ENCODE peak calls at places on chromosome 20, in eight cellular contexts. One of them, this sample, is unnamed.
A peak's percentile ranks its signal among the peaks of the same experiment; 100 is the strongest.

GRCh38 chr20:46088409-46089075 is 1.2 kb downstream of the NCOA5 start:
- DNase-seq in iris pigment epithelial cell: peak; percentile 24
- DNase-seq in right cardiac atrium: no peak
- DNase-seq in activated gamma-delta T cell treated with Interleukin-2 at 50 U/mL for 16 hours: no peak
- DNase-seq in psoas muscle: no peak
- DNase-seq in HTR-8/SVneo: peak; percentile 34
- DNase-seq in HEK293T: peak; percentile 16
- DNase-seq in HCT116: no peak
- DNase-seq in this sample: no peak

GRCh38 chr20:2145376-2145775 is 43.7 kb downstream of the STK35 start:
- DNase-seq in HTR-8/SVneo: no peak
- DNase-seq in activated gamma-delta T cell treated with Interleukin-2 at 50 U/mL for 16 hours: no peak
- DNase-seq in psoas muscle: no peak
- DNase-seq in iris pigment epithelial cell: no peak
- DNase-seq in right cardiac atrium: no peak
- DNase-seq in HCT116: no peak
- DNase-seq in HEK293T: no peak
- DNase-seq in this sample: no peak

GRCh38 chr20:10179574-10180298 is 38.9 kb upstream of the SNAP25 start:
- DNase-seq in HTR-8/SVneo: no peak
- DNase-seq in iris pigment epithelial cell: peak; percentile 14
- DNase-seq in HEK293T: peak; percentile 21
- DNase-seq in activated gamma-delta T cell treated with Interleukin-2 at 50 U/mL for 16 hours: no peak
- DNase-seq in HCT116: peak; percentile 8
- DNase-seq in psoas muscle: no peak
- DNase-seq in right cardiac atrium: no peak
- DNase-seq in this sample: no peak

GRCh38 chr20:19693508-19693907 is 64.5 kb upstream of the RIN2 start:
- DNase-seq in activated gamma-delta T cell treated with Interleukin-2 at 50 U/mL for 16 hours: no peak
- DNase-seq in psoas muscle: no peak
- DNase-seq in HCT116: no peak
- DNase-seq in HEK293T: no peak
- DNase-seq in iris pigment epithelial cell: no peak
- DNase-seq in right cardiac atrium: no peak
- DNase-seq in HTR-8/SVneo: no peak
- DNase-seq in this sample: no peak

GRCh38 chr20:58614984-58615760 is 35.9 kb upstream of the STX16 start:
- DNase-seq in psoas muscle: no peak
- DNase-seq in HCT116: no peak
- DNase-seq in right cardiac atrium: no peak
- DNase-seq in activated gamma-delta T cell treated with Interleukin-2 at 50 U/mL for 16 hours: no peak
- DNase-seq in iris pigment epithelial cell: no peak
- DNase-seq in HTR-8/SVneo: no peak
- DNase-seq in HEK293T: no peak
- DNase-seq in this sample: no peak

GRCh38 chr20:61531553-61532345 is 279.7 kb downstream of the CDH4 start:
- DNase-seq in activated gamma-delta T cell treated with Interleukin-2 at 50 U/mL for 16 hours: no peak
- DNase-seq in iris pigment epithelial cell: peak; percentile 28
- DNase-seq in psoas muscle: no peak
- DNase-seq in HTR-8/SVneo: peak; percentile 74
- DNase-seq in HEK293T: no peak
- DNase-seq in right cardiac atrium: no peak
- DNase-seq in HCT116: no peak
- DNase-seq in this sample: no peak

GRCh38 chr20:61061981-61062380 is 190.1 kb upstream of the CDH4 start:
- DNase-seq in HCT116: no peak
- DNase-seq in HTR-8/SVneo: no peak
- DNase-seq in psoas muscle: no peak
- DNase-seq in HEK293T: no peak
- DNase-seq in activated gamma-delta T cell treated with Interleukin-2 at 50 U/mL for 16 hours: no peak
- DNase-seq in iris pigment epithelial cell: no peak
- DNase-seq in right cardiac atrium: no peak
- DNase-seq in this sample: no peak

GRCh38 chr20:32646486-32646885 is 27.3 kb downstream of the C20orf203 start:
- DNase-seq in right cardiac atrium: no peak
- DNase-seq in iris pigment epithelial cell: no peak
- DNase-seq in HCT116: no peak
- DNase-seq in psoas muscle: no peak
- DNase-seq in activated gamma-delta T cell treated with Interleukin-2 at 50 U/mL for 16 hours: no peak
- DNase-seq in HTR-8/SVneo: no peak
- DNase-seq in HEK293T: no peak
- DNase-seq in this sample: no peak

GRCh38 chr20:11556410-11556809 is 361.3 kb upstream of the BTBD3 start:
- DNase-seq in HEK293T: no peak
- DNase-seq in iris pigment epithelial cell: no peak
- DNase-seq in HTR-8/SVneo: no peak
- DNase-seq in psoas muscle: no peak
- DNase-seq in right cardiac atrium: no peak
- DNase-seq in HCT116: no peak
- DNase-seq in activated gamma-delta T cell treated with Interleukin-2 at 50 U/mL for 16 hours: no peak
- DNase-seq in this sample: no peak

GRCh38 chr20:50189681-50190250 is 864 bp upstream of the CEBPB start:
- DNase-seq in HCT116: no peak
- DNase-seq in activated gamma-delta T cell treated with Interleukin-2 at 50 U/mL for 16 hours: peak; percentile 21
- DNase-seq in right cardiac atrium: peak; percentile 86
- DNase-seq in HTR-8/SVneo: no peak
- DNase-seq in iris pigment epithelial cell: no peak
- DNase-seq in psoas muscle: peak; percentile 78
- DNase-seq in HEK293T: no peak
- DNase-seq in this sample: no peak

GRCh38 chr20:44460795-44461141 is 14.9 kb upstream of the TTPAL start:
- DNase-seq in iris pigment epithelial cell: peak; percentile 40
- DNase-seq in HEK293T: no peak
- DNase-seq in HTR-8/SVneo: peak; percentile 86
- DNase-seq in activated gamma-delta T cell treated with Interleukin-2 at 50 U/mL for 16 hours: no peak
- DNase-seq in right cardiac atrium: no peak
- DNase-seq in psoas muscle: no peak
- DNase-seq in HCT116: peak; percentile 31
- DNase-seq in this sample: no peak

GRCh38 chr20:51529027-51529749 is 13.3 kb downstream of the NFATC2 start:
- DNase-seq in right cardiac atrium: no peak
- DNase-seq in HTR-8/SVneo: no peak
- DNase-seq in HCT116: no peak
- DNase-seq in psoas muscle: no peak
- DNase-seq in HEK293T: no peak
- DNase-seq in iris pigment epithelial cell: peak; percentile 58
- DNase-seq in activated gamma-delta T cell treated with Interleukin-2 at 50 U/mL for 16 hours: no peak
- DNase-seq in this sample: no peak

GRCh38 chr20:37042986-37043972 is 52.5 kb downstream of the RBL1 start:
- DNase-seq in HCT116: no peak
- DNase-seq in activated gamma-delta T cell treated with Interleukin-2 at 50 U/mL for 16 hours: peak; percentile 11
- DNase-seq in HTR-8/SVneo: no peak
- DNase-seq in HEK293T: no peak
- DNase-seq in iris pigment epithelial cell: no peak
- DNase-seq in right cardiac atrium: no peak
- DNase-seq in psoas muscle: no peak
- DNase-seq in this sample: no peak

GRCh38 chr20:46004187-46004586 is 4.5 kb upstream of the MMP9 start:
- DNase-seq in right cardiac atrium: no peak
- DNase-seq in activated gamma-delta T cell treated with Interleukin-2 at 50 U/mL for 16 hours: no peak
- DNase-seq in psoas muscle: no peak
- DNase-seq in HCT116: no peak
- DNase-seq in HEK293T: no peak
- DNase-seq in HTR-8/SVneo: no peak
- DNase-seq in iris pigment epithelial cell: no peak
- DNase-seq in this sample: no peak

GRCh38 chr20:19497064-19497463 is 261.0 kb upstream of the RIN2 start:
- DNase-seq in psoas muscle: no peak
- DNase-seq in HTR-8/SVneo: no peak
- DNase-seq in right cardiac atrium: no peak
- DNase-seq in HCT116: no peak
- DNase-seq in iris pigment epithelial cell: no peak
- DNase-seq in activated gamma-delta T cell treated with Interleukin-2 at 50 U/mL for 16 hours: no peak
- DNase-seq in HEK293T: no peak
- DNase-seq in this sample: no peak

GRCh38 chr20:50285376-50286173 is 94.9 kb downstream of the CEBPB start:
- DNase-seq in iris pigment epithelial cell: peak; percentile 72
- DNase-seq in HCT116: no peak
- DNase-seq in activated gamma-delta T cell treated with Interleukin-2 at 50 U/mL for 16 hours: no peak
- DNase-seq in right cardiac atrium: peak; percentile 74
- DNase-seq in HEK293T: peak; percentile 29
- DNase-seq in psoas muscle: no peak
- DNase-seq in HTR-8/SVneo: no peak
- DNase-seq in this sample: no peak

GRCh38 chr20:22807646-22808045 is 223.3 kb upstream of the FOXA2 start:
- DNase-seq in HEK293T: no peak
- DNase-seq in HCT116: peak; percentile 40
- DNase-seq in activated gamma-delta T cell treated with Interleukin-2 at 50 U/mL for 16 hours: no peak
- DNase-seq in iris pigment epithelial cell: no peak
- DNase-seq in right cardiac atrium: no peak
- DNase-seq in HTR-8/SVneo: no peak
- DNase-seq in psoas muscle: no peak
- DNase-seq in this sample: no peak

GRCh38 chr20:6122873-6123649 is at the start of gene FERMT1:
- DNase-seq in right cardiac atrium: peak; percentile 80
- DNase-seq in activated gamma-delta T cell treated with Interleukin-2 at 50 U/mL for 16 hours: no peak
- DNase-seq in HEK293T: peak; percentile 64
- DNase-seq in HCT116: peak; percentile 78
- DNase-seq in iris pigment epithelial cell: peak; percentile 62
- DNase-seq in psoas muscle: peak; percentile 64
- DNase-seq in HTR-8/SVneo: peak; percentile 72
- DNase-seq in this sample: no peak

GRCh38 chr20:63495771-63496403 is 3.0 kb downstream of the EEF1A2 start:
- DNase-seq in HCT116: no peak
- DNase-seq in iris pigment epithelial cell: peak; percentile 28
- DNase-seq in activated gamma-delta T cell treated with Interleukin-2 at 50 U/mL for 16 hours: peak; percentile 76
- DNase-seq in HTR-8/SVneo: peak; percentile 88
- DNase-seq in right cardiac atrium: peak; percentile 90
- DNase-seq in psoas muscle: peak; percentile 89
- DNase-seq in HEK293T: peak; percentile 77
- DNase-seq in this sample: peak; percentile 61

GRCh38 chr20:40481743-40482458 is 207.1 kb downstream of the MAFB start:
- DNase-seq in right cardiac atrium: no peak
- DNase-seq in activated gamma-delta T cell treated with Interleukin-2 at 50 U/mL for 16 hours: no peak
- DNase-seq in psoas muscle: no peak
- DNase-seq in HTR-8/SVneo: no peak
- DNase-seq in HEK293T: no peak
- DNase-seq in HCT116: no peak
- DNase-seq in iris pigment epithelial cell: no peak
- DNase-seq in this sample: no peak

This sample was measured in midbrain.